ENCODE peak calls at places on chromosomes 11 and 22, in five cellular contexts. I is kidney tubule cell, H is activated T-cell treated with anti-CD3 and anti-CD28 coated beads for 1 hour, W is astrocyte of the spinal cord, D is HT1080. X is an unnamed sample.

GRCh38 chr11:15816270-15816871 is 540.0 kb downstream of the SOX6 start:
- DNase-seq in H (no peak), I (peak; percentile 61), D (peak; percentile 79), W (peak; percentile 95), X (peak; percentile 25)

GRCh38 chr11:128658499-128658898 is 35.4 kb upstream of the FLI1 start:
- DNase-seq in I (no peak), D (peak; percentile 18), H (no peak), W (no peak), X (no peak)

GRCh38 chr11:2887526-2888195 is 2.1 kb upstream of the CDKN1C start:
- DNase-seq in I (no peak), W (no peak), H (no peak), D (peak; percentile 16), X (no peak)

GRCh38 chr11:123573291-123573690 is 81.1 kb downstream of the SCN3B start:
- DNase-seq in D (no peak), I (no peak), W (no peak), H (no peak), X (no peak)

GRCh38 chr11:118111744-118112035 is 24.9 kb upstream of the SMIM35 start:
- DNase-seq in I (no peak), W (no peak), H (no peak), D (no peak), X (no peak)

GRCh38 chr22:26892401-26893033 is 235.1 kb downstream of the MIAT start:
- DNase-seq in I (peak; percentile 39), D (no peak), W (no peak), H (no peak), X (peak; percentile 73)

GRCh38 chr11:11988862-11989261 is 19.6 kb downstream of the DKK3 start:
- DNase-seq in D (no peak), H (no peak), W (no peak), I (no peak), X (no peak)

GRCh38 chr11:124670732-124671131 is 2.8 kb downstream of the SIAE start:
- DNase-seq in H (no peak), I (no peak), D (peak; percentile 32), W (no peak), X (peak; percentile 5)

GRCh38 chr22:35575116-35575748 is 34.6 kb downstream of the RASD2 start:
- DNase-seq in W (no peak), I (no peak), H (no peak), D (no peak), X (no peak)

GRCh38 chr11:1148752-1149180 is 9.0 kb upstream of the MUC5AC start:
- DNase-seq in D (no peak), H (no peak), W (no peak), I (no peak), X (no peak)

GRCh38 chr11:122046846-122047245 is 69.2 kb downstream of the BLID start:
- DNase-seq in W (peak; percentile 69), D (no peak), I (no peak), H (no peak), X (no peak)

GRCh38 chr11:72781313-72782080 is 12.3 kb downstream of the STARD10 start:
- DNase-seq in H (peak; percentile 44), I (peak; percentile 20), W (no peak), D (no peak), X (no peak)

GRCh38 chr22:36325163-36326031 is 62.4 kb downstream of the MYH9 start:
- DNase-seq in W (peak; percentile 95), H (no peak), I (peak; percentile 69), D (no peak), X (peak; percentile 89)

GRCh38 chr11:127620660-127621059 is 620.1 kb upstream of the KIRREL3 start:
- DNase-seq in H (no peak), D (peak; percentile 71), W (peak; percentile 38), I (no peak), X (peak; percentile 64)

GRCh38 chr22:18111759-18112330 is 1.2 kb downstream of the TUBA8 start:
- DNase-seq in D (no peak), W (no peak), I (no peak), H (no peak), X (no peak)

GRCh38 chr22:45818130-45819085 is 146.8 kb downstream of the ATXN10 start:
- DNase-seq in H (no peak), I (peak; percentile 56), D (no peak), W (peak; percentile 38), X (no peak)

GRCh38 chr11:70703141-70704052 is 305.1 kb downstream of the CTTN start:
- DNase-seq in D (no peak), H (no peak), W (no peak), I (no peak), X (no peak)

GRCh38 chr11:106827687-106828086 is 190.6 kb downstream of the GUCY1A2 start:
- DNase-seq in W (no peak), I (no peak), H (no peak), D (no peak), X (no peak)

GRCh38 chr11:130802567-130802966 is 113.7 kb downstream of the SNX19 start:
- DNase-seq in W (no peak), D (no peak), H (no peak), I (no peak), X (no peak)

GRCh38 chr11:120339394-120339890 is 3.2 kb downstream of the ARHGEF12 start:
- DNase-seq in D (no peak), I (peak; percentile 31), W (peak; percentile 52), H (no peak), X (peak; percentile 72)

GRCh38 chr11:7664867-7665266 is 8.4 kb downstream of the CYB5R2 start:
- DNase-seq in D (no peak), W (no peak), H (no peak), I (no peak), X (no peak)

GRCh38 chr22:44196241-44196640 is 15.5 kb downstream of the PARVG start:
- DNase-seq in H (no peak), W (no peak), I (no peak), D (no peak), X (no peak)

GRCh38 chr11:27350503-27350902 is 12.5 kb downstream of the CCDC34 start:
- DNase-seq in W (peak; percentile 8), H (no peak), I (no peak), D (no peak), X (no peak)

X was measured in RPMI7951.